ENCODE peak calls at places on chromosomes 4 and X, in seven cellular contexts. One of them, this sample, is unnamed.

GRCh38 chr4:61201562-61202099 is 1.5 kb downstream of the ADGRL3 start:
- ATAC-seq in pancreas: no peak
- ATAC-seq in activated CD8-positive, alpha-beta T cell treated with anti-CD3 and anti-CD28 coated beads, Interleukin-2, amount 10 ng/mL, durations not matched to agents 7 days and 5 days: no peak
- ATAC-seq in effector memory CD8-positive, alpha-beta T cell: no peak
- ATAC-seq in activated naive CD4-positive, alpha-beta T cell treated with anti-CD3 and anti-CD28 coated beads, Interleukin-2, amount 50 U/mL, for 72 hours: no peak
- ATAC-seq in omental fat pad: no peak
- ATAC-seq in central memory CD8-positive, alpha-beta T cell: no peak
- ATAC-seq in this sample: no peak

GRCh38 chrX:38358274-38358673 is 5.9 kb downstream of the OTC start:
- ATAC-seq in pancreas: no peak
- ATAC-seq in activated CD8-positive, alpha-beta T cell treated with anti-CD3 and anti-CD28 coated beads, Interleukin-2, amount 10 ng/mL, durations not matched to agents 7 days and 5 days: no peak
- ATAC-seq in effector memory CD8-positive, alpha-beta T cell: no peak
- ATAC-seq in activated naive CD4-positive, alpha-beta T cell treated with anti-CD3 and anti-CD28 coated beads, Interleukin-2, amount 50 U/mL, for 72 hours: no peak
- ATAC-seq in omental fat pad: no peak
- ATAC-seq in central memory CD8-positive, alpha-beta T cell: no peak
- ATAC-seq in this sample: no peak

GRCh38 chr4:1800805-1801204 is 7.7 kb downstream of the FGFR3 start:
- ATAC-seq in pancreas: no peak
- ATAC-seq in activated CD8-positive, alpha-beta T cell treated with anti-CD3 and anti-CD28 coated beads, Interleukin-2, amount 10 ng/mL, durations not matched to agents 7 days and 5 days: no peak
- ATAC-seq in effector memory CD8-positive, alpha-beta T cell: no peak
- ATAC-seq in activated naive CD4-positive, alpha-beta T cell treated with anti-CD3 and anti-CD28 coated beads, Interleukin-2, amount 50 U/mL, for 72 hours: no peak
- ATAC-seq in omental fat pad: no peak
- ATAC-seq in central memory CD8-positive, alpha-beta T cell: no peak
- ATAC-seq in this sample: no peak

GRCh38 chr4:21884615-21885014 is 64.0 kb downstream of the KCNIP4 start:
- ATAC-seq in pancreas: no peak
- ATAC-seq in activated CD8-positive, alpha-beta T cell treated with anti-CD3 and anti-CD28 coated beads, Interleukin-2, amount 10 ng/mL, durations not matched to agents 7 days and 5 days: no peak
- ATAC-seq in effector memory CD8-positive, alpha-beta T cell: no peak
- ATAC-seq in activated naive CD4-positive, alpha-beta T cell treated with anti-CD3 and anti-CD28 coated beads, Interleukin-2, amount 50 U/mL, for 72 hours: peak; percentile 62
- ATAC-seq in omental fat pad: no peak
- ATAC-seq in central memory CD8-positive, alpha-beta T cell: no peak
- ATAC-seq in this sample: no peak

GRCh38 chr4:83644677-83645639 is 109.0 kb downstream of the GPAT3 start:
- ATAC-seq in pancreas: peak; percentile 48
- ATAC-seq in activated CD8-positive, alpha-beta T cell treated with anti-CD3 and anti-CD28 coated beads, Interleukin-2, amount 10 ng/mL, durations not matched to agents 7 days and 5 days: no peak
- ATAC-seq in effector memory CD8-positive, alpha-beta T cell: peak; percentile 67
- ATAC-seq in activated naive CD4-positive, alpha-beta T cell treated with anti-CD3 and anti-CD28 coated beads, Interleukin-2, amount 50 U/mL, for 72 hours: peak; percentile 49
- ATAC-seq in omental fat pad: no peak
- ATAC-seq in central memory CD8-positive, alpha-beta T cell: peak; percentile 41
- ATAC-seq in this sample: peak; percentile 59

GRCh38 chrX:12383196-12383595 is 244.9 kb downstream of the FRMPD4 start:
- ATAC-seq in pancreas: no peak
- ATAC-seq in activated CD8-positive, alpha-beta T cell treated with anti-CD3 and anti-CD28 coated beads, Interleukin-2, amount 10 ng/mL, durations not matched to agents 7 days and 5 days: no peak
- ATAC-seq in effector memory CD8-positive, alpha-beta T cell: no peak
- ATAC-seq in activated naive CD4-positive, alpha-beta T cell treated with anti-CD3 and anti-CD28 coated beads, Interleukin-2, amount 50 U/mL, for 72 hours: no peak
- ATAC-seq in omental fat pad: no peak
- ATAC-seq in central memory CD8-positive, alpha-beta T cell: no peak
- ATAC-seq in this sample: no peak

GRCh38 chr4:6918345-6918744 is 8.7 kb downstream of the TBC1D14 start:
- ATAC-seq in pancreas: no peak
- ATAC-seq in activated CD8-positive, alpha-beta T cell treated with anti-CD3 and anti-CD28 coated beads, Interleukin-2, amount 10 ng/mL, durations not matched to agents 7 days and 5 days: peak; percentile 54
- ATAC-seq in effector memory CD8-positive, alpha-beta T cell: peak; percentile 37
- ATAC-seq in activated naive CD4-positive, alpha-beta T cell treated with anti-CD3 and anti-CD28 coated beads, Interleukin-2, amount 50 U/mL, for 72 hours: peak; percentile 40
- ATAC-seq in omental fat pad: no peak
- ATAC-seq in central memory CD8-positive, alpha-beta T cell: peak; percentile 21
- ATAC-seq in this sample: peak; percentile 40

GRCh38 chr4:22241415-22241814 is 274.5 kb downstream of the ADGRA3 start:
- ATAC-seq in pancreas: no peak
- ATAC-seq in activated CD8-positive, alpha-beta T cell treated with anti-CD3 and anti-CD28 coated beads, Interleukin-2, amount 10 ng/mL, durations not matched to agents 7 days and 5 days: peak; percentile 45
- ATAC-seq in effector memory CD8-positive, alpha-beta T cell: no peak
- ATAC-seq in activated naive CD4-positive, alpha-beta T cell treated with anti-CD3 and anti-CD28 coated beads, Interleukin-2, amount 50 U/mL, for 72 hours: no peak
- ATAC-seq in omental fat pad: no peak
- ATAC-seq in central memory CD8-positive, alpha-beta T cell: no peak
- ATAC-seq in this sample: no peak

GRCh38 chrX:135435933-135436332 is 14.2 kb downstream of the SMIM10L2A start:
- ATAC-seq in pancreas: no peak
- ATAC-seq in activated CD8-positive, alpha-beta T cell treated with anti-CD3 and anti-CD28 coated beads, Interleukin-2, amount 10 ng/mL, durations not matched to agents 7 days and 5 days: no peak
- ATAC-seq in effector memory CD8-positive, alpha-beta T cell: no peak
- ATAC-seq in activated naive CD4-positive, alpha-beta T cell treated with anti-CD3 and anti-CD28 coated beads, Interleukin-2, amount 50 U/mL, for 72 hours: no peak
- ATAC-seq in omental fat pad: no peak
- ATAC-seq in central memory CD8-positive, alpha-beta T cell: no peak
- ATAC-seq in this sample: no peak

GRCh38 chr4:57265831-57266582 is 155.8 kb upstream of the IGFBP7 start:
- ATAC-seq in pancreas: no peak
- ATAC-seq in activated CD8-positive, alpha-beta T cell treated with anti-CD3 and anti-CD28 coated beads, Interleukin-2, amount 10 ng/mL, durations not matched to agents 7 days and 5 days: no peak
- ATAC-seq in effector memory CD8-positive, alpha-beta T cell: no peak
- ATAC-seq in activated naive CD4-positive, alpha-beta T cell treated with anti-CD3 and anti-CD28 coated beads, Interleukin-2, amount 50 U/mL, for 72 hours: no peak
- ATAC-seq in omental fat pad: no peak
- ATAC-seq in central memory CD8-positive, alpha-beta T cell: no peak
- ATAC-seq in this sample: no peak

GRCh38 chr4:5955201-5955821 is 62.4 kb upstream of the CRMP1 start:
- ATAC-seq in pancreas: peak; percentile 65
- ATAC-seq in activated CD8-positive, alpha-beta T cell treated with anti-CD3 and anti-CD28 coated beads, Interleukin-2, amount 10 ng/mL, durations not matched to agents 7 days and 5 days: no peak
- ATAC-seq in effector memory CD8-positive, alpha-beta T cell: no peak
- ATAC-seq in activated naive CD4-positive, alpha-beta T cell treated with anti-CD3 and anti-CD28 coated beads, Interleukin-2, amount 50 U/mL, for 72 hours: no peak
- ATAC-seq in omental fat pad: no peak
- ATAC-seq in central memory CD8-positive, alpha-beta T cell: no peak
- ATAC-seq in this sample: no peak

GRCh38 chrX:153669174-153669890 is 4.3 kb downstream of the PNCK start:
- ATAC-seq in pancreas: no peak
- ATAC-seq in activated CD8-positive, alpha-beta T cell treated with anti-CD3 and anti-CD28 coated beads, Interleukin-2, amount 10 ng/mL, durations not matched to agents 7 days and 5 days: peak; percentile 45
- ATAC-seq in effector memory CD8-positive, alpha-beta T cell: peak; percentile 52
- ATAC-seq in activated naive CD4-positive, alpha-beta T cell treated with anti-CD3 and anti-CD28 coated beads, Interleukin-2, amount 50 U/mL, for 72 hours: peak; percentile 61
- ATAC-seq in omental fat pad: no peak
- ATAC-seq in central memory CD8-positive, alpha-beta T cell: no peak
- ATAC-seq in this sample: no peak

GRCh38 chrX:130018143-130018542 is 35.7 kb downstream of the BCORL1 start:
- ATAC-seq in pancreas: no peak
- ATAC-seq in activated CD8-positive, alpha-beta T cell treated with anti-CD3 and anti-CD28 coated beads, Interleukin-2, amount 10 ng/mL, durations not matched to agents 7 days and 5 days: no peak
- ATAC-seq in effector memory CD8-positive, alpha-beta T cell: no peak
- ATAC-seq in activated naive CD4-positive, alpha-beta T cell treated with anti-CD3 and anti-CD28 coated beads, Interleukin-2, amount 50 U/mL, for 72 hours: no peak
- ATAC-seq in omental fat pad: no peak
- ATAC-seq in central memory CD8-positive, alpha-beta T cell: no peak
- ATAC-seq in this sample: no peak

GRCh38 chr4:88705805-88706518 is 8.3 kb upstream of the NAP1L5 start:
- ATAC-seq in pancreas: no peak
- ATAC-seq in activated CD8-positive, alpha-beta T cell treated with anti-CD3 and anti-CD28 coated beads, Interleukin-2, amount 10 ng/mL, durations not matched to agents 7 days and 5 days: no peak
- ATAC-seq in effector memory CD8-positive, alpha-beta T cell: no peak
- ATAC-seq in activated naive CD4-positive, alpha-beta T cell treated with anti-CD3 and anti-CD28 coated beads, Interleukin-2, amount 50 U/mL, for 72 hours: no peak
- ATAC-seq in omental fat pad: no peak
- ATAC-seq in central memory CD8-positive, alpha-beta T cell: no peak
- ATAC-seq in this sample: no peak